ENCODE peak calls at places on chromosomes 5 and 9, in nine cellular contexts. Y is astrocyte of the cerebellum; I is T-helper 1 cell; X is immature natural killer cell; Z is A172; T is foreskin keratinocyte; B is GDM1; E is stimulated activated CD8-positive, alpha-beta memory T cell treated with anti-CD3 and anti-CD28 coated beads, Interleukin-7, amount 100 ng/mL, for 48 hours; F is stimulated activated CD4-positive, alpha-beta T cell treated with anti-CD3 and anti-CD28 coated beads, Interleukin-12 subunit alpha, Interleukin-12 subunit beta, amount 100 ng/mL, for 48 hours. P is an unnamed sample.

GRCh38 chr5:147361441-147362175 is 126.8 kb downstream of the STK32A start:
- DNase-seq in T (no peak), F (no peak), B (no peak), I (no peak), Y (no peak), Z (no peak), X (no peak), E (no peak), P (no peak)

GRCh38 chr9:13268469-13268868 is 11.0 kb downstream of the MPDZ start:
- DNase-seq in E (no peak), T (peak), F (no peak), X (no peak), Z (peak), B (no peak), I (no peak), Y (no peak), P (no peak)

GRCh38 chr9:77978086-77978781 is 53.4 kb downstream of the GNAQ start:
- DNase-seq in Z (no peak), F (no peak), B (no peak), I (no peak), E (no peak), T (no peak), Y (no peak), X (no peak), P (no peak)

GRCh38 chr9:122355336-122355875 is 15.4 kb upstream of the PTGS1 start:
- DNase-seq in E (no peak), I (no peak), Z (no peak), B (no peak), Y (no peak), F (no peak), T (no peak), X (no peak), P (no peak)

GRCh38 chr9:121822093-121823085 is 171.0 kb downstream of the DAB2IP start:
- DNase-seq in Y (no peak), I (no peak), T (no peak), E (no peak), X (no peak), B (no peak), F (no peak), Z (no peak), P (no peak)

GRCh38 chr9:16825364-16825763 is 45.1 kb downstream of the BNC2 start:
- DNase-seq in Y (no peak), B (no peak), I (no peak), T (no peak), Z (no peak), F (no peak), X (no peak), E (no peak), P (no peak)

GRCh38 chr5:11504794-11505193 is 399.5 kb downstream of the CTNND2 start:
- DNase-seq in I (no peak), T (peak), B (no peak), X (no peak), Z (peak), Y (no peak), F (no peak), E (no peak), P (no peak)

GRCh38 chr5:172846677-172847076 is 12.6 kb downstream of the ERGIC1 start:
- DNase-seq in E (no peak), T (no peak), I (no peak), F (no peak), Y (no peak), X (no peak), B (no peak), Z (peak), P (no peak)

GRCh38 chr9:124220551-124221451 is 36.9 kb upstream of the NEK6 start:
- DNase-seq in X (no peak), B (no peak), F (no peak), E (no peak), I (no peak), T (peak), Z (peak), Y (peak), P (no peak)

GRCh38 chr5:6410421-6410820 is 32.1 kb upstream of the MED10 start:
- DNase-seq in Z (no peak), B (no peak), F (no peak), I (no peak), E (no peak), X (no peak), T (no peak), Y (no peak), P (no peak)

GRCh38 chr9:17906204-17906840 is 327.5 kb downstream of the SH3GL2 start:
- DNase-seq in B (no peak), Z (no peak), T (peak), F (no peak), Y (no peak), X (no peak), I (no peak), E (no peak), P (no peak)

GRCh38 chr9:35195683-35196082 is 33.9 kb downstream of the UNC13B start:
- DNase-seq in Y (no peak), Z (no peak), I (no peak), B (no peak), X (no peak), F (no peak), T (no peak), E (no peak), P (no peak)

GRCh38 chr5:59328801-59329296 is 564.7 kb downstream of the PDE4D start:
- DNase-seq in F (no peak), I (no peak), T (no peak), E (no peak), X (no peak), Z (peak), B (no peak), Y (peak), P (no peak)

GRCh38 chr9:4503103-4503502 is 12.8 kb downstream of the SLC1A1 start:
- DNase-seq in Z (no peak), E (no peak), Y (no peak), B (no peak), F (no peak), I (no peak), X (no peak), T (no peak), P (no peak)

GRCh38 chr5:150780180-150780692 is 1.7 kb downstream of the SMIM3 start:
- DNase-seq in E (no peak), Y (no peak), F (no peak), B (peak), I (no peak), Z (no peak), T (no peak), X (no peak), P (peak)

GRCh38 chr5:141737485-141737884 is 55.5 kb upstream of the ARAP3 start:
- DNase-seq in E (no peak), T (no peak), B (no peak), I (no peak), Z (no peak), F (no peak), Y (no peak), X (no peak), P (no peak)

GRCh38 chr9:106771618-106772017 is 91.3 kb upstream of the ZNF462 start:
- DNase-seq in B (no peak), Y (no peak), I (no peak), E (no peak), F (no peak), X (no peak), Z (no peak), T (no peak), P (no peak)

GRCh38 chr9:5643005-5643624 is 14.2 kb downstream of the RIC1 start:
- DNase-seq in E (no peak), B (no peak), I (no peak), X (no peak), Y (no peak), T (no peak), Z (no peak), F (no peak), P (no peak)

GRCh38 chr5:33261305-33261704 is 179.5 kb upstream of the TARS1 start:
- DNase-seq in T (peak), X (no peak), B (no peak), Z (peak), I (no peak), E (no peak), Y (no peak), F (no peak), P (no peak)

GRCh38 chr9:133707065-133707760 is 30.9 kb downstream of the SARDH start:
- DNase-seq in Z (no peak), I (no peak), Y (no peak), X (no peak), T (no peak), B (no peak), F (no peak), E (no peak), P (no peak)

P was measured in stimulated activated naive B cell treated with anti-CD40 and anti-IgM and Interleukin-4, amounts not matched to agents 10 μg/mL and 1 μg/mL and 100 μg/mL, for 72 hours.